ENCODE peak calls at places on chromosomes 3 and 15, in nine cellular contexts. I, U, Y, T, F, M, X, G and Q are unnamed samples.

GRCh38 chr15:43879386-43880355 is 52.9 kb downstream of the WDR76 start:
- DNase-seq in X (no peak), M (no peak), T (no peak), G (no peak), Y (peak), I (peak), F (no peak), U (no peak), Q (no peak)

GRCh38 chr15:42239528-42240245 is 31.6 kb upstream of the VPS39 start:
- DNase-seq in M (no peak), F (no peak), U (no peak), T (no peak), X (no peak), G (no peak), I (no peak), Y (no peak), Q (no peak)

GRCh38 chr15:89370120-89371077 is 35.8 kb upstream of the POLG start:
- DNase-seq in T (no peak), M (no peak), Y (no peak), I (no peak), X (no peak), U (no peak), G (no peak), F (no peak), Q (no peak)

GRCh38 chr3:158106773-158107461 is 697 bp upstream of the SHOX2 start:
- DNase-seq in T (no peak), G (no peak), U (no peak), X (no peak), Y (peak), I (no peak), M (no peak), F (no peak), Q (no peak)

GRCh38 chr3:134020135-134020680 is 9.5 kb downstream of the SLCO2A1 start:
- DNase-seq in X (no peak), M (no peak), F (no peak), I (no peak), U (no peak), T (no peak), Y (no peak), G (no peak), Q (no peak)

GRCh38 chr3:134384963-134385362 is 10.7 kb upstream of the AMOTL2 start:
- DNase-seq in M (no peak), I (peak), T (no peak), Y (no peak), U (no peak), G (no peak), X (no peak), F (no peak), Q (no peak)

GRCh38 chr3:4270726-4271125 is 32.4 kb upstream of the SETMAR start:
- DNase-seq in T (no peak), I (no peak), F (no peak), G (no peak), M (no peak), X (no peak), U (no peak), Y (no peak), Q (no peak)

GRCh38 chr15:92062505-92062904 is 209.0 kb downstream of the SLCO3A1 start:
- DNase-seq in M (no peak), I (no peak), Y (no peak), T (no peak), X (no peak), G (no peak), F (no peak), U (no peak), Q (no peak)

GRCh38 chr15:66821307-66821706 is 119.3 kb downstream of the SMAD6 start:
- DNase-seq in F (peak), T (no peak), U (no peak), X (no peak), Y (no peak), G (no peak), I (no peak), M (no peak), Q (no peak)

GRCh38 chr15:71042356-71042922 is 72.8 kb upstream of the THSD4 start:
- DNase-seq in Y (no peak), X (no peak), U (no peak), T (no peak), I (no peak), F (no peak), M (no peak), G (no peak), Q (no peak)

GRCh38 chr15:78241017-78241416 is 6.7 kb upstream of the ACSBG1 start:
- DNase-seq in I (peak), Y (peak), F (peak), X (peak), T (peak), G (peak), U (peak), M (peak), Q (peak)

GRCh38 chr15:44298878-44299277 is 10.4 kb downstream of the GOLM2 start:
- DNase-seq in T (no peak), M (no peak), G (no peak), F (no peak), U (no peak), X (no peak), Y (no peak), I (no peak), Q (no peak)

GRCh38 chr3:126419886-126420786 is 25.4 kb downstream of the CFAP100 start:
- DNase-seq in Y (no peak), M (no peak), G (no peak), F (peak), X (no peak), U (no peak), I (no peak), T (peak), Q (no peak)

GRCh38 chr3:151766454-151766853 is 32.7 kb downstream of the AADACL2 start:
- DNase-seq in G (peak), F (no peak), X (no peak), U (peak), T (no peak), I (no peak), Y (no peak), M (no peak), Q (no peak)

GRCh38 chr3:29605845-29606244 is 325.0 kb downstream of the RBMS3 start:
- DNase-seq in U (peak), Y (no peak), T (no peak), X (no peak), G (peak), F (no peak), I (no peak), M (no peak), Q (no peak)

GRCh38 chr3:72077473-72078259 is 292.7 kb upstream of the PROK2 start:
- DNase-seq in T (no peak), Y (no peak), G (no peak), U (no peak), M (no peak), I (no peak), X (no peak), F (no peak), Q (no peak)

GRCh38 chr3:124298951-124299350 is 307.0 kb upstream of the ROPN1 start:
- DNase-seq in G (no peak), T (no peak), U (no peak), F (no peak), I (peak), M (peak), X (no peak), Y (no peak), Q (no peak)

GRCh38 chr15:78390823-78391222 is 47.2 kb upstream of the IREB2 start:
- DNase-seq in F (no peak), M (no peak), X (no peak), Y (no peak), U (no peak), I (no peak), T (peak), G (no peak), Q (no peak)

GRCh38 chr3:171284308-171285075 is 175.7 kb downstream of the TNIK start:
- DNase-seq in F (no peak), U (peak), G (peak), M (no peak), X (peak), T (no peak), Y (peak), I (no peak), Q (peak)

GRCh38 chr15:54374184-54374947 is 396.1 kb downstream of the UNC13C start:
- DNase-seq in Y (no peak), G (no peak), U (no peak), X (no peak), I (peak), T (no peak), M (no peak), F (no peak), Q (no peak)

GRCh38 chr15:39357478-39358268 is 223.2 kb upstream of the THBS1 start:
- DNase-seq in F (no peak), M (no peak), X (no peak), G (no peak), I (no peak), Y (no peak), U (no peak), T (no peak), Q (no peak)

GRCh38 chr15:40593588-40594428 is at the start of gene KNL1:
- DNase-seq in U (peak), I (peak), M (peak), X (peak), F (peak), Y (peak), T (peak), G (peak), Q (peak)

GRCh38 chr3:65961128-65961527 is 77.6 kb downstream of the MAGI1 start:
- DNase-seq in M (no peak), U (no peak), T (no peak), I (no peak), X (no peak), G (no peak), F (no peak), Y (no peak), Q (no peak)

GRCh38 chr15:71596672-71597071 is 213.7 kb upstream of the NR2E3 start:
- DNase-seq in T (peak), U (no peak), M (peak), G (peak), I (no peak), F (no peak), Y (no peak), X (peak), Q (peak)

GRCh38 chr15:88649286-88649733 is 10.5 kb downstream of the ISG20 start:
- DNase-seq in T (peak), I (peak), Y (no peak), M (no peak), X (no peak), F (peak), G (peak), U (peak), Q (peak)

GRCh38 chr3:66413151-66413751 is 87.6 kb downstream of the LRIG1 start:
- DNase-seq in G (peak), I (no peak), Y (no peak), U (peak), F (peak), M (no peak), X (peak), T (peak), Q (peak)

GRCh38 chr3:108301695-108302404 is 5.5 kb downstream of the HHLA2 start:
- DNase-seq in Y (no peak), U (no peak), F (no peak), G (no peak), M (no peak), T (no peak), X (no peak), I (no peak), Q (no peak)

GRCh38 chr3:63478962-63479660 is 173.4 kb upstream of the SNTN start:
- DNase-seq in X (no peak), I (no peak), G (no peak), T (no peak), U (no peak), M (no peak), F (no peak), Y (no peak), Q (no peak)

GRCh38 chr3:16103472-16103871 is 71.0 kb upstream of the GALNT15 start:
- DNase-seq in X (peak), M (no peak), T (no peak), F (no peak), U (peak), I (no peak), Y (no peak), G (peak), Q (peak)

GRCh38 chr3:58013099-58013498 is 4.9 kb downstream of the FLNB start:
- DNase-seq in U (no peak), I (peak), X (no peak), F (no peak), M (no peak), Y (no peak), G (no peak), T (no peak), Q (no peak)

GRCh38 chr3:98613616-98614015 is 20.2 kb upstream of the CPOX start:
- DNase-seq in M (no peak), Y (no peak), G (no peak), U (peak), X (no peak), T (no peak), I (no peak), F (no peak), Q (peak)

GRCh38 chr3:138861755-138862333 is 27.1 kb upstream of the PIK3CB start:
- DNase-seq in X (no peak), M (no peak), U (peak), I (no peak), T (no peak), G (peak), Y (peak), F (no peak), Q (peak)

GRCh38 chr3:149506540-149506939 is 32.0 kb downstream of the TM4SF4 start:
- DNase-seq in G (no peak), U (peak), X (no peak), F (no peak), I (no peak), Y (no peak), M (no peak), T (no peak), Q (no peak)
- H3K4me3 ChIP-seq in G (no peak), U (no peak), X (no peak), F (no peak), I (no peak), Y (no peak), M (no peak), T (no peak), Q (no peak)

GRCh38 chr3:127652246-127652995 is 20.3 kb upstream of the ABTB1 start:
- DNase-seq in G (peak), Y (peak), X (no peak), M (peak), I (no peak), F (peak), T (peak), U (peak), Q (no peak)
- TF ChIP-seq CTCF in G (peak), Y (peak), X (peak), M (peak), I (peak), F (peak), T (peak), U (peak), Q (peak)

GRCh38 chr3:190012314-190012782 is 108.3 kb downstream of the P3H2 start:
- DNase-seq in X (no peak), G (no peak), U (peak), Y (peak), T (no peak), M (no peak), F (no peak), I (no peak), Q (peak)
- H3K4me3 ChIP-seq in X (no peak), G (no peak), U (no peak), Y (no peak), T (no peak), M (no peak), F (no peak), I (peak), Q (no peak)

GRCh38 chr3:53046171-53047170 is 598 bp upstream of the SFMBT1 start:
- DNase-seq in X (peak), Y (peak), F (peak), M (peak), I (peak), U (peak), G (peak), T (peak), Q (no peak)
- TF ChIP-seq CTCF in X (peak), Y (peak), F (peak), M (no peak), I (no peak), U (peak), G (peak), T (peak), Q (peak)

DNA sequence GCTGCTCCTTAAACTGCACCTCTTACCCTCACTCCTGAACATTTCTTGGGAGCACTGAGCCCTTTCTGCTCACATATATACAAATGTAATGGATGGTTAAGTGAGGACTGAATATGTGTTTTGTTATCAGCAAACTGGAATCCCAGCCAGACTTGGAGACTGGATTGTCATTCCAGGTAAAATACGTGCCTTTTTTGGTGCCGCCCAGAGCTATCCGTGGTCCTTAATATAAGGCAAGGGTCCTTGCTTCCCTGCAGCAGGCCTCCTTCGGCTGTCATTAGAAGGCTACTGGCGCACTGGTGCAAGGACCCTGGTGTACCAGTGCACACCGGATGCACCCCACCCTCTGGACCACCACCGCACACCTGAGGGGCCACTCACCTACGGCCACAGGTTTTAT is 1.1 kb upstream of the GABRB3 start:
- DNase-seq in X (no peak), U (no peak), T (no peak), M (no peak), Y (peak), F (no peak), G (no peak), I (no peak), Q (no peak)
- H3K4me3 ChIP-seq in X (no peak), U (no peak), T (peak), M (no peak), Y (no peak), F (no peak), G (no peak), I (no peak), Q (no peak)

GRCh38 chr15:29570931-29571727 is 251.1 kb downstream of the TJP1 start:
- DNase-seq in I (peak), U (no peak), F (no peak), T (no peak), Y (peak), X (no peak), M (peak), G (peak), Q (no peak)
- TF ChIP-seq CTCF in I (no peak), U (no peak), F (no peak), T (no peak), Y (no peak), X (no peak), M (no peak), G (no peak), Q (no peak)

GRCh38 chr3:8885806-8886205 is 77.5 kb downstream of the RAD18 start:
- DNase-seq in X (no peak), I (no peak), U (no peak), Y (no peak), M (no peak), T (no peak), G (peak), F (no peak), Q (no peak)
- H3K4me3 ChIP-seq in X (no peak), I (no peak), U (no peak), Y (no peak), M (no peak), T (no peak), G (no peak), F (no peak), Q (no peak)